ENCODE peak calls at places on chromosome 14, in six cellular contexts. P, K, X, L, W and B are unnamed samples.

GRCh38 chr14:99821519-99822165 is 28.4 kb downstream of the EML1 start:
- DNase-seq in P (no peak), K (no peak), X (peak), L (peak), W (no peak), B (no peak)

GRCh38 chr14:69726761-69727511 is 40.0 kb upstream of the SRSF5 start:
- DNase-seq in P (peak), K (peak), X (peak), L (peak), W (peak), B (peak)

GRCh38 chr14:67444395-67444794 is 32.4 kb upstream of the PLEK2 start:
- DNase-seq in P (no peak), K (no peak), X (no peak), L (no peak), W (no peak), B (no peak)

GRCh38 chr14:32085182-32085844 is 8.2 kb downstream of the ARHGAP5 start:
- DNase-seq in P (no peak), K (no peak), X (no peak), L (no peak), W (no peak), B (no peak)

GRCh38 chr14:75267141-75267601 is 11.5 kb upstream of the FOS start:
- DNase-seq in P (no peak), K (peak), X (no peak), L (no peak), W (no peak), B (no peak)

GRCh38 chr14:24312736-24313507 is 1.6 kb downstream of the LTB4R start:
- DNase-seq in P (no peak), K (peak), X (peak), L (peak), W (no peak), B (no peak)

GRCh38 chr14:23577710-23578392 is 739 bp downstream of the JPH4 start:
- DNase-seq in P (no peak), K (no peak), X (no peak), L (no peak), W (no peak), B (no peak)

GRCh38 chr14:100691395-100692025 is 35.2 kb upstream of the DLK1 start:
- DNase-seq in P (no peak), K (no peak), X (peak), L (no peak), W (peak), B (peak)

GRCh38 chr14:70317969-70318634 is 41.4 kb downstream of the COX16 start:
- DNase-seq in P (peak), K (no peak), X (peak), L (no peak), W (no peak), B (no peak)